ENCODE peak calls at places on chromosomes 16 and 17, in four cellular contexts. O is K562, M is lower lobe of right lung, A is left lung. Q is an unnamed sample.

GRCh38 chr17:55433629-55434422 is 12.2 kb upstream of the MMD start:
- ATAC-seq in O (peak; percentile 49), A (peak; percentile 74), M (peak; percentile 84), Q (peak; percentile 81)

GRCh38 chr17:79988163-79988971 is 47.3 kb downstream of the TBC1D16 start:
- ATAC-seq in M (no peak), A (peak; percentile 3), O (no peak), Q (no peak)

GRCh38 chr16:12917653-12918052 is 16.3 kb downstream of the SHISA9 start:
- ATAC-seq in O (no peak), A (no peak), M (no peak), Q (no peak)

GRCh38 chr17:29243792-29244191 is 2.9 kb upstream of the CRYBA1 start:
- ATAC-seq in O (peak; percentile 84), A (no peak), M (no peak), Q (no peak)

GRCh38 chr17:16439303-16439791 is 24.0 kb downstream of the TRPV2 start:
- ATAC-seq in M (peak; percentile 33), A (peak; percentile 26), O (no peak), Q (no peak)

GRCh38 chr17:47913050-47913449 is 17.0 kb downstream of the SP2 start:
- ATAC-seq in M (no peak), O (no peak), A (no peak), Q (no peak)

GRCh38 chr16:6625606-6626005 is 707.0 kb upstream of the RBFOX1 start:
- ATAC-seq in O (no peak), M (no peak), A (no peak), Q (no peak)

GRCh38 chr16:87740909-87741424 is 24.8 kb downstream of the KLHDC4 start:
- ATAC-seq in M (no peak), A (no peak), O (no peak), Q (no peak)

GRCh38 chr16:22314661-22315626 is 17.7 kb downstream of the POLR3E start:
- ATAC-seq in O (no peak), M (no peak), A (no peak), Q (no peak)

GRCh38 chr16:56551796-56552738 is 12.8 kb upstream of the MT4 start:
- ATAC-seq in O (no peak), M (no peak), A (no peak), Q (no peak)

GRCh38 chr16:85844786-85845185 is 45.3 kb downstream of the COX4I1 start:
- ATAC-seq in A (peak; percentile 72), M (no peak), O (no peak), Q (no peak)

GRCh38 chr17:50638572-50638850 is 3.8 kb downstream of the ABCC3 start:
- ATAC-seq in M (no peak), A (no peak), O (no peak), Q (no peak)

GRCh38 chr17:31309525-31309924 is 4.3 kb downstream of the EVI2B start:
- ATAC-seq in O (no peak), M (peak; percentile 76), A (peak; percentile 35), Q (no peak)

GRCh38 chr17:75601057-75601987 is 13.7 kb downstream of the MYO15B start:
- ATAC-seq in O (peak; percentile 97), A (peak; percentile 82), M (peak; percentile 84), Q (no peak)

GRCh38 chr16:3810198-3810664 is 70.3 kb downstream of the CREBBP start:
- ATAC-seq in A (no peak), O (no peak), M (no peak), Q (no peak)

GRCh38 chr17:36942031-36942599 is 4.8 kb downstream of the LHX1 start:
- ATAC-seq in M (peak; percentile 21), O (no peak), A (peak; percentile 13), Q (no peak)

GRCh38 chr17:41972571-41973411 is 6.2 kb downstream of the CNP start:
- ATAC-seq in M (peak; percentile 28), A (peak; percentile 15), O (no peak), Q (peak; percentile 10)

GRCh38 chr17:56148333-56148732 is 4.9 kb upstream of the ANKFN1 start:
- ATAC-seq in A (no peak), O (no peak), M (no peak), Q (no peak)

GRCh38 chr17:30349252-30349651 is 15.4 kb upstream of the TMIGD1 start:
- ATAC-seq in A (no peak), M (no peak), O (no peak), Q (no peak)

GRCh38 chr16:22927306-22927705 is 113.3 kb downstream of the HS3ST2 start:
- ATAC-seq in O (no peak), A (no peak), M (no peak), Q (no peak)

GRCh38 chr17:55416000-55416399 is 5.6 kb downstream of the MMD start:
- ATAC-seq in M (no peak), O (no peak), A (no peak), Q (no peak)

GRCh38 chr16:48971571-48972071 is 310.0 kb downstream of the CBLN1 start:
- ATAC-seq in A (no peak), O (no peak), M (peak; percentile 27), Q (no peak)

GRCh38 chr16:85056211-85056748 is 28.7 kb downstream of the KIAA0513 start:
- ATAC-seq in A (peak; percentile 69), M (peak; percentile 52), O (peak; percentile 82), Q (peak; percentile 46)

GRCh38 chr16:63061319-63061718 is 1025.1 kb upstream of the CDH8 start:
- ATAC-seq in A (no peak), M (no peak), O (no peak), Q (no peak)

GRCh38 chr16:63331111-63331510 is 1294.9 kb upstream of the CDH8 start:
- ATAC-seq in A (no peak), O (no peak), M (no peak), Q (no peak)

GRCh38 chr16:53726625-53727024 is 22.7 kb downstream of the FTO start:
- ATAC-seq in M (no peak), O (peak; percentile 54), A (no peak), Q (no peak)

DNA sequence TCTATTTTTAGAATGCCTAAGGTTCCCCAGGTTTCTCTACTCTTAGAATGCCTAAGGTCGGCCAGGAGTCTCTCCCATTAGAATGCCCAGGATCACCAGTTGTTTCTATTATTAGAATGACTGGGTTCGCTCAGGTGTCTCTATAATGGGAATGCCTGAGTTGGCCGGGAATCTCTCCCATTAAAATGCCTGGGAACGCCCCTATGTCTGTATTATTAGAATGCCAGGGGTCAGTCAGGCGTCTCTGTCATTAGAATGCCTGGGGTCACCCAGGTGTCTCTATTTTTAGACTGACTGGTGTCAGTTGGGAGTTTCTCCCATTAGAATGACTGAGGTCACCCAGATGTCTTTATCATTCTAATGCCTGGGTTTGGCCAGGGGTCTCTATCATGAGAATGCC is 2252.5 kb downstream of the TP53TG3F start:
- ATAC-seq in O (no peak), M (no peak), A (no peak), Q (no peak)
- TF ChIP-seq CTCF in O (no peak), M (no peak), A (no peak), Q (no peak)

DNA sequence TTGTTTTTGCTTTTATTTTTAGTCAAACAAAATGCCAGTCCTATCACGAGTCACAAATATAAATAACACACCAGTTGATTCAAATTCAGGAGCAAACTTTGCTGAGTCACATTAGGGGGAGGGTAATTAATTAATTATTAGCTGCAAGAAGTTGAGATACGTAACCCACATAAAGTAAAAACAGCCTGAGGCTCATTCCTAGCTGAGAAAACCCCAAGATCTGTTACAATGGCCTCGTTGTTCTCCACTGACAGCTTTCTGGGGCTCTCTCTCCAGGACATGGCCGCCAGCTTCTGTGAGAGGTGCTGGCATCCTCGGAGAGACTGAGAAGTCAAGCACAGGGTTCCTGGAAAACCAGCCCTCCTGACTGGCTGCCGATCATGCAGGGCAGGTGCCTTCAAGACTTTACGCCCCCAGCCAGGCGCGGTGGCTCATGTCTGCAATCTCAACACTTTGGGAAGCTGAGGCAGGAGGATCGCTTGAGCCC is 11.1 kb downstream of the RAB40B start:
- ATAC-seq in A (no peak), M (no peak), O (no peak), Q (no peak)
- TF ChIP-seq CTCF in A (no peak), M (no peak), O (no peak), Q (no peak)

GRCh38 chr17:52476638-52477313 is 318.3 kb upstream of the CA10 start:
- ATAC-seq in M (no peak), O (no peak), A (no peak), Q (no peak)
- TF ChIP-seq CTCF in M (no peak), O (no peak), A (no peak), Q (no peak)

GRCh38 chr16:69494993-69495392 is 70.6 kb downstream of the CYB5B start:
- ATAC-seq in O (peak; percentile 90), M (peak; percentile 81), A (peak; percentile 58), Q (no peak)
- TF ChIP-seq CTCF in O (peak; percentile 66), M (peak; percentile 34), A (peak; percentile 40), Q (no peak)

GRCh38 chr17:57640079-57640478 is 105.0 kb downstream of the CCDC182 start:
- ATAC-seq in M (no peak), A (no peak), O (no peak), Q (no peak)
- TF ChIP-seq CTCF in M (no peak), A (no peak), O (no peak), Q (no peak)

GRCh38 chr17:63700528-63701441 is 860 bp upstream of the LIMD2 start:
- ATAC-seq in M (peak; percentile 17), A (peak; percentile 13), O (no peak), Q (peak; percentile 32)
- TF ChIP-seq CTCF in M (no peak), A (no peak), O (no peak), Q (peak; percentile 12)